ENCODE peak calls at places on chromosomes 2 and 18, in nine cellular contexts. A, Q, R, B, G, I, N, P and L are unnamed samples.

GRCh38 chr2:149601141-149601796 is 13.7 kb upstream of the MMADHC start:
- DNase-seq in B (no peak), Q (no peak), G (no peak), R (no peak), P (no peak), A (no peak), N (no peak), I (no peak), L (no peak)

GRCh38 chr18:42183746-42184145 is 228.7 kb downstream of the PIK3C3 start:
- DNase-seq in R (no peak), I (no peak), Q (no peak), N (no peak), P (no peak), A (no peak), B (no peak), G (no peak), L (no peak)

GRCh38 chr2:47236503-47237215 is 81.6 kb upstream of the STPG4 start:
- DNase-seq in B (no peak), R (no peak), A (no peak), P (no peak), G (no peak), N (no peak), I (no peak), Q (no peak), L (no peak)

GRCh38 chr2:95007822-95008221 is 17.7 kb upstream of the MAL start:
- DNase-seq in B (no peak), R (no peak), N (no peak), A (no peak), G (no peak), Q (no peak), P (no peak), I (no peak), L (no peak)

GRCh38 chr2:181058378-181059269 is 78.2 kb downstream of the UBE2E3 start:
- DNase-seq in B (peak), I (no peak), R (peak), A (no peak), Q (no peak), N (no peak), G (peak), P (no peak), L (no peak)

GRCh38 chr2:200901459-200902072 is 12.4 kb downstream of the NIF3L1 start:
- DNase-seq in A (no peak), G (peak), R (peak), N (peak), I (peak), P (peak), B (peak), Q (peak), L (peak)

GRCh38 chr2:34736482-34736881 is 1137.4 kb upstream of the FAM98A start:
- DNase-seq in B (no peak), I (no peak), A (no peak), G (no peak), Q (no peak), R (no peak), N (no peak), P (no peak), L (no peak)

GRCh38 chr2:37588316-37588777 is 83.1 kb downstream of the CDC42EP3 start:
- DNase-seq in I (peak), G (no peak), R (no peak), Q (no peak), B (no peak), N (no peak), A (no peak), P (no peak), L (no peak)

GRCh38 chr2:238900511-238900910 is 52.6 kb downstream of the TWIST2 start:
- DNase-seq in G (no peak), A (no peak), B (no peak), P (no peak), I (no peak), N (no peak), R (no peak), Q (no peak), L (no peak)

GRCh38 chr2:139684286-139684860 is 904.2 kb upstream of the NXPH2 start:
- DNase-seq in A (no peak), R (no peak), G (no peak), P (no peak), B (no peak), N (no peak), I (no peak), Q (no peak), L (no peak)

GRCh38 chr2:72129676-72130340 is 17.9 kb downstream of the CYP26B1 start:
- DNase-seq in Q (no peak), B (no peak), R (peak), I (no peak), A (peak), N (no peak), G (no peak), P (no peak), L (peak)

GRCh38 chr2:217621391-217621801 is 381.4 kb downstream of the TNS1 start:
- DNase-seq in B (no peak), P (no peak), Q (no peak), N (no peak), G (no peak), R (no peak), I (no peak), A (no peak), L (no peak)

DNA sequence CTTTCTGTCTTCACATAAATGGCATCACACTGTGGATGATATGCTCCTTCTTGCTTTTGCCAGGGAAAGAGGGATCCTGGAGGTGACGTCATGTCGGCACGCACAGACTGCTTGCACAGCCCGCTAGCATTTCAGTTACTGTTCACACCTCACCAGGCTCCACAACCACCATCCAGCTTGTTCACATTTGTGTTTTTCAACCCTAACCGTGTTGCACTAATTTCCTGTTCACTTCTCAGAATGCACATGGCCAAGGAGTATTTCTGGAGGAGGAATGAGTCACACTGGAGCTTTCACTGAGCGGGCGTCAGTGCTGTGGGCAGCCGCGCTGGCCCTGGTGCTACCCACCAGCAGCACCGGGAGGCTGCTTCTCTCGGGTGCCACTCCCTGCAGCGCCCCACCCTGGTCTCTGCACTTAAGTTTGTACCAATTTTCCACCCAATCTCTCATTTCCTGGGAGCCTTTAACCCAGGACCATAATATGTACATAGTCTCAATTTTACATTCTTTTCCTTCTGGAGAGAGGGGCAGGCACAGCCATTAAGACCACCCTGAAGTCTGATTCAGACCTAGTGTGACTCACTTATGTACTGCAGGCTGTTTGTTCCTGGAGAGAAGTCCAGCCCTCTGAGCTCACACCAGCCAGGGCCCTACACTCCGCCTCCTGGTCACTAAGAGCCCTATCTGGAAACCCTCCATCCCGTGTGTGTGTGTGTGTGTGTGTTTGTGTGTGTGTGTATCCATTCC is 65.1 kb downstream of the MBP start:
- DNase-seq in P (no peak), I (no peak), B (no peak), Q (peak), G (no peak), A (no peak), R (no peak), N (no peak), L (no peak)
- TF ChIP-seq POLR2AphosphoS5 in P (no peak), I (no peak), B (no peak), Q (no peak), G (no peak), A (peak), R (no peak), N (no peak), L (no peak)

GRCh38 chr2:202911513-202912341 is at the start of the genes CARF and WDR12:
- DNase-seq in A (peak), G (peak), I (peak), Q (peak), B (peak), P (peak), R (peak), N (peak), L (peak)
- TF ChIP-seq POLR2AphosphoS5 in A (peak), G (peak), I (peak), Q (peak), B (peak), P (peak), R (peak), N (peak), L (no peak)

GRCh38 chr2:19812166-19812565 is 89.6 kb downstream of the TTC32 start:
- DNase-seq in G (no peak), Q (no peak), N (no peak), B (no peak), A (no peak), P (no peak), I (peak), R (no peak), L (no peak)
- TF ChIP-seq POLR2AphosphoS5 in G (no peak), Q (no peak), N (no peak), B (no peak), A (no peak), P (no peak), I (peak), R (no peak), L (no peak)

GRCh38 chr2:10452334-10452733 is 4.2 kb upstream of the ODC1 start:
- DNase-seq in A (peak), Q (peak), R (peak), B (no peak), N (no peak), P (no peak), G (no peak), I (peak), L (no peak)
- TF ChIP-seq POLR2AphosphoS5 in A (no peak), Q (peak), R (no peak), B (no peak), N (no peak), P (no peak), G (no peak), I (peak), L (no peak)

GRCh38 chr18:59898093-59898492 is 1.7 kb upstream of the PMAIP1 start:
- DNase-seq in P (no peak), G (no peak), Q (no peak), N (no peak), A (no peak), I (no peak), R (no peak), B (peak), L (no peak)

GRCh38 chr18:59897321-59897954 is 2.4 kb upstream of the PMAIP1 start:
- DNase-seq in R (no peak), N (no peak), Q (no peak), I (no peak), B (peak), A (no peak), P (no peak), G (no peak), L (no peak)

GRCh38 chr18:59898609-59899297 is 1.0 kb upstream of the PMAIP1 start:
- DNase-seq in P (no peak), G (no peak), N (no peak), R (no peak), Q (no peak), I (no peak), A (no peak), B (no peak), L (no peak)

GRCh38 chr18:59900222-59901128 is 679 bp downstream of the PMAIP1 start:
- DNase-seq in I (peak), R (peak), B (peak), P (no peak), Q (peak), G (peak), N (peak), A (no peak), L (no peak)

DNA sequence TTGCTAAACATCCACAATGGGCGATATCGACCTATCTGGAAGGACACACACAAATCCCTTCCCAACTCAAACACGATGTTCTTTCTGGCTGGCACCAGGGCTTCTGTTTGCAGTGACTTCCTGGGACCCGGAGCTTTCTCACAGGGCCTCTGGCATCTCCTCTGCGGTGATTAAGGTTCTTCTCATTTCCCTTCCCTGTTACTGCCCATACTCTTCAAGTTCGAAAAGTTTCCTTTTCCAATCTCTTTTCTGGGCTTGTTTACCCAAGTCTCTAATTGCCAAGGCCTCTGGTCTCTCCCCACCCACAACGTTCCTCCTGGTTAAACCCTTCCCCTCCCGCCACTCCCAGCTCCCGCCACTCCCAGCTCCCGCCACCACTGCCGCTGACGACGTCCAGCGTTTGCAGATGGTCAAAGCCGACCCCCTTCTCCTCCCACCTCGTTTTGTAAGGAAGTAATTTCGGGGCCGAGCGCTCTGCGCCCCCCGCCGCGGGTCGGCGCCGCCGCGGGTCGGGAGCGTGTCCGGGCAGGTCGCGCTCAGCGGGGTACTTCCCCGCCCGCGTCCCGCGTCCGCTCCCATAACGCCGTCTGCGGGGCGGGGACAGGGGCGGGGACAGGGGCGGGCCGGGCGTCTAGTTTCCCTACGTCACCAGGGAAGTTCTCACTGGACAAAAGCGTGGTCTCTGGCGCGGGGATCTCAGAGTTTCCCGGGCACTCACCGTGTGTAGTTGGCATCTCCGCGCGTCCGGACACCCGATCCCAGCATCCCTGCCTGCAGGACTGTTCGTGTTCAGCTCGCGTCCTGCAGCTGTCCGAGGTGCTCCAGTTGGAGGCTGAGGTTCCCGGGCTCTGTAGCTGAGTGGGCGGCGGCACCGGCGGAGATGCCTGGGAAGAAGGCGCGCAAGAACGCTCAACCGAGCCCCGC is at the start of gene PMAIP1:
- DNase-seq in N (peak), R (peak), G (peak), A (peak), Q (peak), I (peak), P (peak), B (peak), L (peak)
- TF ChIP-seq POLR2AphosphoS5 in N (peak), R (peak), G (peak), A (peak), Q (peak), I (peak), P (peak), B (peak), L (no peak)

GRCh38 chr2:152499921-152500320 is 164.9 kb downstream of the FMNL2 start:
- DNase-seq in P (no peak), B (no peak), I (no peak), G (no peak), R (peak), A (no peak), Q (no peak), N (no peak), L (no peak)
- TF ChIP-seq POLR2AphosphoS5 in P (no peak), B (no peak), I (no peak), G (no peak), R (no peak), A (no peak), Q (no peak), N (no peak), L (peak)

GRCh38 chr2:38613849-38614213 is 11.1 kb upstream of the HNRNPLL start:
- DNase-seq in B (no peak), P (no peak), G (peak), A (no peak), I (no peak), Q (no peak), N (no peak), R (no peak), L (no peak)

GRCh38 chr2:38610851-38611801 is 8.4 kb upstream of the HNRNPLL start:
- DNase-seq in B (no peak), P (no peak), I (no peak), A (no peak), N (no peak), R (no peak), G (no peak), Q (no peak), L (no peak)

GRCh38 chr2:38615237-38615636 is 12.5 kb upstream of the HNRNPLL start:
- DNase-seq in P (no peak), N (no peak), I (no peak), B (no peak), Q (no peak), A (no peak), R (no peak), G (peak), L (no peak)

DNA sequence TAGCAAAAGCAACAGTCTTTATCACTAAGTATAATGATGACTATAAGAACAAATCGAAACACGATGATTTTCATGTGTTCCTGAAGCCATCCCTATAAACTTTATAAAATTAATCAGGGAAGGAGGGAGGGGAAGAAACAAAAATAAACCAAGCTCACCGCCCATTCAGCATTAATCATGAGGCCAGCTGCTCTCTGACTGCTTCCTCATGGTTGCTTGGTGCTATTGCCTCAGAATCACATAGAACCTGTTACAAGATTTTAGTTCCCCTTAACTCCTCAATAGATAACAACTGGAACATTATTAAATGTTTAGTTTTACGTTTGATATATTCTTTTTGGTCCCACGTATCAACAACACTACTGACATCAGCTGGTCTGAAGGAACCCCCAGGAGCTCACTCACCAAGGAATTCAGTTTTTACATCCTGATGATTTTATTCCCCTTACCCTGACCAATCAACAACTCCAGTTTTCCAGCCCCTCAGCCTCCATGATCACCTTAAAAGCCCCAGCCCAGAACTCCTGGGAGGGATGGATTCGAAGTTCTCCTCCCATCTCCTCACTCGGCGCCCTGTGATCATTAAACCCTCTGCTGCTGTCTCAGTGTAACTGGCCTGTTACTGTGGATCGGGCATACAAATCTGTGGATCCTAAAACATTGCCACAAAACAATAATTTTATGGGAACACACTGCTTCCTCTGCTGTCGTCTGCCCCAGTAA is 10.6 kb upstream of the HNRNPLL start:
- DNase-seq in Q (no peak), B (no peak), N (no peak), R (no peak), G (no peak), I (no peak), A (no peak), P (no peak), L (no peak)
- TF ChIP-seq POLR2AphosphoS5 in Q (no peak), B (no peak), N (no peak), R (no peak), G (no peak), I (no peak), A (no peak), P (no peak), L (no peak)